ENCODE peak calls at places on chromosomes 12 and 14, in four cellular contexts. One of them, this sample, is unnamed.
A peak's percentile ranks its signal among the peaks of the same experiment; 100 is the strongest.

GRCh38 chr12:107543841-107544240 is 141.8 kb upstream of the PWP1 start:
- DNase-seq in WTC11: no peak
- DNase-seq in K562: no peak
- DNase-seq in GM12878: no peak
- DNase-seq in this sample: no peak

GRCh38 chr12:49651855-49652254 is 28.5 kb downstream of the PRPF40B start:
- DNase-seq in WTC11: no peak
- DNase-seq in K562: no peak
- DNase-seq in GM12878: no peak
- DNase-seq in this sample: no peak

GRCh38 chr14:98957211-98958047 is 314.6 kb downstream of the BCL11B start:
- DNase-seq in WTC11: no peak
- DNase-seq in K562: no peak
- DNase-seq in GM12878: no peak
- DNase-seq in this sample: no peak

GRCh38 chr14:102991376-102991775 is 66.0 kb downstream of the CDC42BPB start:
- DNase-seq in WTC11: no peak
- DNase-seq in K562: no peak
- DNase-seq in GM12878: no peak
- DNase-seq in this sample: no peak

GRCh38 chr14:68549057-68549421 is 243.8 kb downstream of the ZFP36L1 start:
- DNase-seq in WTC11: no peak
- DNase-seq in K562: no peak
- DNase-seq in GM12878: no peak
- DNase-seq in this sample: no peak

GRCh38 chr12:52521581-52522266 is 1.5 kb upstream of the KRT5 start:
- DNase-seq in WTC11: no peak
- DNase-seq in K562: no peak
- DNase-seq in GM12878: no peak
- DNase-seq in this sample: no peak

GRCh38 chr14:95502381-95502950 is 14.0 kb downstream of the SYNE3 start:
- DNase-seq in WTC11: no peak
- DNase-seq in K562: no peak
- DNase-seq in GM12878: no peak
- DNase-seq in this sample: no peak

GRCh38 chr12:75642226-75642625 is 130.8 kb upstream of the KRR1 start:
- DNase-seq in WTC11: no peak
- DNase-seq in K562: no peak
- DNase-seq in GM12878: no peak
- DNase-seq in this sample: no peak

GRCh38 chr12:124786065-124786964 is 77.3 kb downstream of the SCARB1 start:
- DNase-seq in WTC11: peak; percentile 87
- DNase-seq in K562: no peak
- DNase-seq in GM12878: no peak
- DNase-seq in this sample: no peak

GRCh38 chr14:26917086-26917485 is 319.3 kb upstream of the NOVA1 start:
- DNase-seq in WTC11: no peak
- DNase-seq in K562: peak; percentile 3
- DNase-seq in GM12878: no peak
- DNase-seq in this sample: peak; percentile 28

DNA sequence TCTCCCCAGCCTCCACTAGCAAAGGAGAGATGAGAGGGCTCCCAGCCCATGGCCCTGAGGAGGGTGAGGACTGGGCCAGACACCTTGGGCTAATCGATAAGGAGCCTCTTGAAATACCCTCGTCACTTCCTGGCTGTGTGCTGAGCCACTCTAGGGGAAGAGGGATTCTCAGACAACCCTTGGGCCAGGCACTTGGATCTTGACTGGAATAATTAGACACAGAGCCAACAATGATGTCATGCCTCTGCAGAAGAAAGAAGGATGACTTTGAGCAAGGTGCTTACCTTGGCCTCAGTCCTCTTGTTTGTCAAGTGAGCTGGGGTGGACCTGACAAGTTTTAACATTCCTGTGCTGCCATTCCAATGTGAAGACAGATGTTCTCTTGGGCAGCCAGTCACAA is 83.1 kb downstream of the LRRC74A start:
- DNase-seq in WTC11: no peak
- DNase-seq in K562: peak; percentile 19
- DNase-seq in GM12878: no peak
- DNase-seq in this sample: no peak
- TF ChIP-seq TCF7 in WTC11: no peak
- TF ChIP-seq TCF7 in K562: no peak
- TF ChIP-seq TCF7 in GM12878: no peak
- TF ChIP-seq TCF7 in this sample: no peak

DNA sequence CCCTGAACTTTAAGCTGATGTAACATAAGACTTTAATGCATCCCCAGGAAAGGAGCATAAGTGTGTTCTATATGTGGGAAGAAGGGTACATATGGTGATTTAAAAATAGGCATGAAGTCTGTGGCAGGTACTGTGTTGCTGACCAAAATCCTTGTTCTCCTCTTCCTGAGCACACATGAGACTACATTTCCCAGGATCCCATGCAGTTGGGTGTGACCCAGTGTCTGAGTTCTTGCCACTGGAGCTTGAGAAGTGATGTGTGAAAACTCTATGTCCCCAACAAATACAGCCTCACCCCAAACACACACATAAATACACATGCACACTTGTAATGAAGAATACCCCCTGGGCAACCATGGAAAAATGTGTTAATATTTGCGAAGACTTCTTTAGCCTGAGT is 8.5 kb upstream of the SMIM10L1 start:
- DNase-seq in WTC11: no peak
- DNase-seq in K562: no peak
- DNase-seq in GM12878: no peak
- DNase-seq in this sample: no peak
- TF ChIP-seq SP1 in WTC11: no peak
- TF ChIP-seq SP1 in K562: no peak
- TF ChIP-seq SP1 in GM12878: no peak
- TF ChIP-seq SP1 in this sample: no peak

GRCh38 chr12:79725987-79726386 is 35.2 kb upstream of the PAWR start:
- DNase-seq in WTC11: no peak
- DNase-seq in K562: no peak
- DNase-seq in GM12878: no peak
- DNase-seq in this sample: no peak
- TF ChIP-seq TCF7 in WTC11: no peak
- TF ChIP-seq TCF7 in K562: no peak
- TF ChIP-seq TCF7 in GM12878: no peak
- TF ChIP-seq TCF7 in this sample: no peak

GRCh38 chr14:60509438-60510253 is 700 bp downstream of the SIX6 start:
- DNase-seq in WTC11: peak; percentile 73
- DNase-seq in K562: no peak
- DNase-seq in GM12878: no peak
- DNase-seq in this sample: no peak
- TF ChIP-seq SP1 in WTC11: no peak
- TF ChIP-seq SP1 in K562: no peak
- TF ChIP-seq SP1 in GM12878: no peak
- TF ChIP-seq SP1 in this sample: no peak

GRCh38 chr12:105992849-105993740 is 145.7 kb downstream of the NUAK1 start:
- DNase-seq in WTC11: no peak
- DNase-seq in K562: no peak
- DNase-seq in GM12878: no peak
- DNase-seq in this sample: no peak
- TF ChIP-seq TCF7 in WTC11: no peak
- TF ChIP-seq TCF7 in K562: no peak
- TF ChIP-seq TCF7 in GM12878: no peak
- TF ChIP-seq TCF7 in this sample: no peak

GRCh38 chr12:78210894-78211302 is 380.2 kb downstream of the NAV3 start:
- DNase-seq in WTC11: no peak
- DNase-seq in K562: no peak
- DNase-seq in GM12878: no peak
- DNase-seq in this sample: no peak
- TF ChIP-seq SP1 in WTC11: no peak
- TF ChIP-seq SP1 in K562: no peak
- TF ChIP-seq SP1 in GM12878: no peak
- TF ChIP-seq SP1 in this sample: no peak

DNA sequence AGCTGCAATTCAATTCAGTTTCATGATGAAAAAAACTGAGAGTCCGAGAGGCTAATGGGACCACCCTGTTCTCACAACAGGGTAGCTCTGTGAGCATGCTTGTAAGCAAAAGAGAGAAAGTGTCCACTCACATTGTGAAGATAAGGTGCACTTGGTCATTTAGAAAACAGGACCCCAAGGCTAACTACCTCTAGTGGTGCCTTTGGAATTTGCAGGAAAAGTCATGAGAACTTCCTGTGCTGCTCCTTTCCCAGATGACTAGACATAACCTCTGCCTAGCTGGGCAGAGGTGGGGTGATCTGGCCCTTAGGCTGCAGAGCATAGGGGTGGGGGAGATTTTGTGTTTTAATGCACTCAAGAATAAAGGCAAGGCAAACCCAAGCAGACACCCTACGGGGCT is 118.9 kb downstream of the STAB2 start:
- DNase-seq in WTC11: no peak
- DNase-seq in K562: no peak
- DNase-seq in GM12878: no peak
- DNase-seq in this sample: peak; percentile 10
- TF ChIP-seq TCF7 in WTC11: no peak
- TF ChIP-seq TCF7 in K562: no peak
- TF ChIP-seq TCF7 in GM12878: no peak
- TF ChIP-seq TCF7 in this sample: no peak

GRCh38 chr12:130299574-130299973 is 38.1 kb upstream of the PIWIL1 start:
- DNase-seq in WTC11: no peak
- DNase-seq in K562: no peak
- DNase-seq in GM12878: no peak
- DNase-seq in this sample: no peak
- TF ChIP-seq SP1 in WTC11: no peak
- TF ChIP-seq SP1 in K562: no peak
- TF ChIP-seq SP1 in GM12878: no peak
- TF ChIP-seq SP1 in this sample: no peak

This sample was measured in HepG2.